ENCODE peak calls at places on chromosomes 13 and 19, in four cellular contexts. X, V, G and K are unnamed samples. For H3F3A, the result is how much of the 10 kb centered on the place peaks cover.

GRCh38 chr13:32734511-32734910 is 148.3 kb downstream of the PDS5B start:
- DNase-seq in V (no peak), G (no peak), X (peak), K (no peak)

GRCh38 chr19:16144216-16144581 is 714 bp downstream of the HSH2D start:
- DNase-seq in V (no peak), G (no peak), X (no peak), K (no peak)

GRCh38 chr19:46639356-46640061 is 3.5 kb upstream of the GNG8 start:
- DNase-seq in X (peak), V (no peak), G (no peak), K (peak)

GRCh38 chr19:55495646-55496349 is 7.6 kb downstream of the SSC5D start:
- DNase-seq in X (no peak), G (no peak), V (peak), K (no peak)

GRCh38 chr13:66748712-66749111 is 481.4 kb downstream of the PCDH9 start:
- DNase-seq in X (no peak), G (no peak), V (no peak), K (no peak)

GRCh38 chr13:74761794-74762193 is 627.6 kb upstream of the KLF12 start:
- DNase-seq in G (no peak), V (no peak), X (peak), K (peak)

GRCh38 chr13:90302113-90302512 is 1045.4 kb upstream of the MIR17HG start:
- DNase-seq in X (peak), V (no peak), G (no peak), K (no peak)

GRCh38 chr13:85806553-85807175 is 7.4 kb upstream of the SLITRK6 start:
- DNase-seq in X (peak), G (peak), V (peak), K (peak)

DNA sequence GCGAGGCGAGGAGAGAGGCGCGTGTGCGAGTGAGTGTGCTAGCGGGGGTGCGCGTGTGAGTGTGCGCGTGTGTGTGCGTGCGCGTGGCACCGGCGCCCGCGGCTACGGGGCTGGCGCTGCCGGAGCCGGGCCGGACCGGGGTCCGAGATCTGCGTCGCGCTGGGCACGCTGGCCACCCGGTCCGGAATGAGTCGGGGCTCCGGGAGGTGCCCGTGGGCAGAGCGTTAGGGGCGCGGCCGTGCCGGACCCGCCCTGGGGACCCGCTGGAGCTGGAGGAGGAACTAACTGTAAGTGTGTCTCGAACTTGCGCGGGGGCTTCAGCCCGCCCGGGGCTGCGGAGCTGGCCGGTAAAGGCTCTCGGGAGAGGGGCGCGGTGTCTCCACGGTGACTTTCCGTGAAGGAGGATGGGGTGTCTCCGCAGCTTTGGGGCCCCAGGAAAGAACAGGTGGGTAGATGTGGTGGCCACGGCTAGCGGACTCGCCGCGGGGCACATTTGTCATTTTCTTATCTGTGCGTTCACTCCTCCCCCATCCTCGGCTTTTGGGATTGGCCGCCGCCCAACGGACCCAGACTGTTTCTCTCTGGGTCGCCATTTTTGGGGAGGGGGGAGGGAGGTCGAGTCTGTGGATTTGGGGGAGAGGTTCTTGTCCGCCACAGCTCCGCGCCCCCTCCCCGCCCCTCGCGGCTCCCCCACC is 10.1 kb upstream of the SOX1 start:
- DNase-seq in G (no peak), V (no peak), X (no peak), K (peak)
- H3F3A ChIP-seq in G (under half), V (under half), X (under half), K (under half)

GRCh38 chr19:45442408-45442926 is 18.8 kb upstream of the ERCC1 start:
- DNase-seq in X (no peak), G (no peak), V (no peak), K (no peak)
- H3F3A ChIP-seq in X (under half), G (under half), V (under half), K (under half)

DNA sequence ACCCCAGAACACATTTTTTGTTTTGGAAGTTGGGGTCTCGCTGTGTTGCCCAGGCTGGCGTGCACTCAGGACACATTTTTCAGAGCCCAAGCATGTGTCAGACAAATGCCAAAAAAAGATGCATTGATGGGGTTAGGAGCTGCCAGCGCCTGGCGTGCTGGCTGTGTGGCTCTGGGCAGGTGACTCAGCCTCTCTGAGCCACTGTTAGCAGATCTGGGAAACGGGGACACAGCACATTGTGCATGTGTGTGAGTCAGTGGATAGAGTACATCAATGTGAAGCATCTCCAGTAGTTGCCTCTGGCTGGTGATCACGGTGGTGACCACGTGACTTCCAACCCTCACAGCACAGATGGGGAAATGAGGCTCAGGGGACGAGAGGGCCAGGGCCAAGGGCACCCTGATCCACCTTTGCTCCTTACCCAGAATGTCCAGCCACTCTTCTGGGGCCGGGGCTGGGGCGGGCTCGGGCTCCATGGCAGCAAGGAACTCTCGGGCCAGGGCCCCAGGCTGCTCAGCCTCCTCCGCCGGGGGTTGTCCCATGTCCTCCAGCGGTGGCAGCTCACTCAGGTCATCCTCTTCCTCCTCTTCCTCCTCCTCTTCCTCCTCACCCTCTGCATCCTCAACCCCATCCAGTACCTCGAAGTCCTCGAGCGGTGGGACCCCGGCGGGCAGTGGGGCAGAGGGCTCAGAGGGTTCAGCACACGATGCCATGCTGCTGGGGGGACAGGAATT is 1.9 kb downstream of the FKBP8 start:
- DNase-seq in X (peak), V (no peak), G (no peak), K (no peak)
- H3F3A ChIP-seq in X (under half), V (under half), G (under half), K (under half)

GRCh38 chr19:1250374-1251232 is 2.2 kb downstream of the MIDN start:
- DNase-seq in G (no peak), V (no peak), X (peak), K (peak)
- H3F3A ChIP-seq in G (under half), V (under half), X (under half), K (under half)

GRCh38 chr19:44164673-44165512 is at the start of gene ZNF226:
- DNase-seq in G (peak), X (peak), V (peak), K (peak)
- H3F3A ChIP-seq in G (under half), X (under half), V (under half), K (under half)

DNA sequence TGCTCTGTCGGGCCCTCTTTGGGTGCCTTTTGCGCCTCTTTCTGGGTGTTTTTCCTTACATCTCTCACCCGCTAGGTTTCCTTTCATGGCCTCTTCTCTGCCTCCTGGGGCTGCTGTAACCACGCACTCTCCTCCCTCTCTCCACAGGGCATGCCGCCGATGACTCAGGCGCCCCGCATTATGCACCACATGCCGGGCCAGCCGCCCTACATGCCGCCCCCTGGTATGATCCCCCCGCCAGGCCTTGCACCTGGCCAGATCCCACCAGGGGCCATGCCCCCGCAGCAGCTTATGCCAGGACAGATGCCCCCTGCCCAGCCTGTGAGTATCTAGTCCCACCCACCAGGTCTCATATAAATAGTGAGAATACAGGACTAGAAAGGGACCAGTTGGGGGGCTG is 11.8 kb downstream of the SNRPA start:
- DNase-seq in G (no peak), X (no peak), V (no peak), K (no peak)
- H3F3A ChIP-seq in G (under half), X (under half), V (half or more), K (half or more)

GRCh38 chr13:41459754-41460111 is 2.4 kb downstream of the RGCC start:
- DNase-seq in V (no peak), G (no peak), X (peak), K (no peak)
- H3F3A ChIP-seq in V (under half), G (under half), X (under half), K (under half)

GRCh38 chr19:34189917-34190425 is 17.7 kb downstream of the LSM14A start:
- DNase-seq in X (no peak), G (no peak), V (no peak), K (no peak)

GRCh38 chr19:34193439-34193838 is 21.1 kb downstream of the LSM14A start:
- DNase-seq in V (no peak), X (no peak), G (no peak), K (no peak)

GRCh38 chr19:34193876-34194275 is 21.6 kb downstream of the LSM14A start:
- DNase-seq in X (no peak), V (no peak), G (no peak), K (no peak)

GRCh38 chr19:34189199-34189916 is 17.1 kb downstream of the LSM14A start:
- DNase-seq in G (no peak), V (no peak), X (no peak), K (no peak)

DNA sequence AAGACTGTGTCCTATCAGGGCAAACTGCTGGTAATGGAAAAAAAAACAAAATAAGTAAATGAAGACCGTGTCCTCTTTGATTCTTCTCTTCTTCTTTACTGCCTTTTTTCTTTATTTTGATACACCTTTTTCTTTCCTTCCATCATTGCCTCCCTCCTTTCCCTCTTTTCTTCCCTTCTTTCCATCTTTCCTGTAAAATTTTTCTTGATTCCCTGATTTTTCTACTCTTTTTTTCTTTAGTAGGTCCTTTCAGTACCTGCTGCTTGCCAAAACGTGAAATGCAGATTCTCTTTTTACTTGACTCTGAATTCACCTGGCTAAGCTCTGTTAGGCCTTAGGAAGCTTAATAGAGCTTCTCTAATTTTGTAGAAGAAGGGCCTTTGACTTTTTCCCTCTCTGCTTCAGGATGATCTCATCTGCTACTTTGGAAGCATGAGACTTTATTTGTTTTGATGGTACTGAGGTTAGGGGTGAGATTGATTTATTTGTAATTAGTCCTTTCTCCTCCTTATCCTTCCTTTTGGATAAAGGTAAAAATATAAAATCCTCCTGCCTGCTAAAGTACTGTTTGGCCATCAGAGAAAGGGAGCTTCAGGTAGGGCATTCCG is 19.2 kb downstream of the LSM14A start:
- DNase-seq in V (no peak), X (no peak), G (no peak), K (no peak)
- H3F3A ChIP-seq in V (under half), X (under half), G (under half), K (under half)

GRCh38 chr13:44433863-44434262 is 60.2 kb downstream of the SERP2 start:
- DNase-seq in V (no peak), X (no peak), G (no peak), K (no peak)
- H3F3A ChIP-seq in V (under half), X (half or more), G (under half), K (under half)

GRCh38 chr19:11050323-11051114 is 38.7 kb upstream of the LDLR start:
- DNase-seq in X (no peak), G (no peak), V (no peak), K (no peak)
- H3F3A ChIP-seq in X (under half), G (under half), V (under half), K (under half)